ENCODE peak calls at places on chromosomes 16 and 17, in nine cellular contexts. One of them, this sample, is unnamed. For H3K4me1, the result is how much of the 10 kb centered on the place peaks cover.

GRCh38 chr17:18990331-18990730 is 14.2 kb downstream of the FAM83G start:
- DNase-seq in lung: no peak
- DNase-seq in transverse colon: no peak
- DNase-seq in naive thymus-derived CD4-positive, alpha-beta T cell: no peak
- DNase-seq in small intestine: no peak
- DNase-seq in A549: no peak
- DNase-seq in psoas muscle: no peak
- DNase-seq in adipocyte: no peak
- DNase-seq in heart left ventricle: no peak
- DNase-seq in this sample: no peak

GRCh38 chr17:70084476-70084875 is 9.5 kb downstream of the KCNJ16 start:
- DNase-seq in transverse colon: no peak
- DNase-seq in adipocyte: peak
- DNase-seq in naive thymus-derived CD4-positive, alpha-beta T cell: no peak
- DNase-seq in heart left ventricle: no peak
- DNase-seq in lung: no peak
- DNase-seq in psoas muscle: no peak
- DNase-seq in small intestine: no peak
- DNase-seq in A549: no peak
- DNase-seq in this sample: peak

GRCh38 chr16:30910427-30911029 is 12.8 kb upstream of the FBXL19 start:
- DNase-seq in adipocyte: no peak
- DNase-seq in small intestine: no peak
- DNase-seq in heart left ventricle: no peak
- DNase-seq in psoas muscle: no peak
- DNase-seq in transverse colon: no peak
- DNase-seq in A549: no peak
- DNase-seq in lung: no peak
- DNase-seq in naive thymus-derived CD4-positive, alpha-beta T cell: no peak
- DNase-seq in this sample: no peak

GRCh38 chr16:84116720-84117481 is at the start of gene MBTPS1:
- DNase-seq in heart left ventricle: peak
- DNase-seq in lung: peak
- DNase-seq in adipocyte: peak
- DNase-seq in psoas muscle: peak
- DNase-seq in naive thymus-derived CD4-positive, alpha-beta T cell: peak
- DNase-seq in transverse colon: peak
- DNase-seq in small intestine: peak
- DNase-seq in A549: peak
- DNase-seq in this sample: peak

GRCh38 chr17:74554909-74555308 is 9.0 kb upstream of the CD300C start:
- DNase-seq in adipocyte: no peak
- DNase-seq in psoas muscle: no peak
- DNase-seq in A549: no peak
- DNase-seq in small intestine: no peak
- DNase-seq in heart left ventricle: no peak
- DNase-seq in naive thymus-derived CD4-positive, alpha-beta T cell: no peak
- DNase-seq in transverse colon: no peak
- DNase-seq in lung: no peak
- DNase-seq in this sample: no peak

GRCh38 chr17:75402038-75402437 is 3.4 kb downstream of the GRB2 start:
- DNase-seq in adipocyte: no peak
- DNase-seq in A549: no peak
- DNase-seq in lung: no peak
- DNase-seq in naive thymus-derived CD4-positive, alpha-beta T cell: no peak
- DNase-seq in transverse colon: no peak
- DNase-seq in psoas muscle: no peak
- DNase-seq in heart left ventricle: no peak
- DNase-seq in small intestine: no peak
- DNase-seq in this sample: no peak

GRCh38 chr17:22374741-22375140 is 682.4 kb downstream of the KCNJ18 start:
- DNase-seq in A549: no peak
- DNase-seq in heart left ventricle: no peak
- DNase-seq in psoas muscle: peak
- DNase-seq in naive thymus-derived CD4-positive, alpha-beta T cell: no peak
- DNase-seq in lung: no peak
- DNase-seq in transverse colon: no peak
- DNase-seq in small intestine: no peak
- DNase-seq in adipocyte: no peak
- DNase-seq in this sample: no peak

GRCh38 chr17:12987120-12987519 is 30.7 kb downstream of the ELAC2 start:
- DNase-seq in heart left ventricle: no peak
- DNase-seq in naive thymus-derived CD4-positive, alpha-beta T cell: no peak
- DNase-seq in psoas muscle: no peak
- DNase-seq in small intestine: no peak
- DNase-seq in A549: no peak
- DNase-seq in transverse colon: no peak
- DNase-seq in adipocyte: no peak
- DNase-seq in lung: no peak
- DNase-seq in this sample: no peak

GRCh38 chr16:79600636-79601091 is at the start of gene MAF:
- DNase-seq in lung: peak
- DNase-seq in naive thymus-derived CD4-positive, alpha-beta T cell: peak
- DNase-seq in heart left ventricle: peak
- DNase-seq in small intestine: peak
- DNase-seq in adipocyte: peak
- DNase-seq in transverse colon: peak
- DNase-seq in A549: peak
- DNase-seq in psoas muscle: peak
- DNase-seq in this sample: peak
- H3K4me1 ChIP-seq in lung: under half
- H3K4me1 ChIP-seq in naive thymus-derived CD4-positive, alpha-beta T cell: under half
- H3K4me1 ChIP-seq in heart left ventricle: under half
- H3K4me1 ChIP-seq in small intestine: under half
- H3K4me1 ChIP-seq in adipocyte: under half
- H3K4me1 ChIP-seq in transverse colon: under half
- H3K4me1 ChIP-seq in A549: under half
- H3K4me1 ChIP-seq in psoas muscle: under half
- H3K4me1 ChIP-seq in this sample: under half

DNA sequence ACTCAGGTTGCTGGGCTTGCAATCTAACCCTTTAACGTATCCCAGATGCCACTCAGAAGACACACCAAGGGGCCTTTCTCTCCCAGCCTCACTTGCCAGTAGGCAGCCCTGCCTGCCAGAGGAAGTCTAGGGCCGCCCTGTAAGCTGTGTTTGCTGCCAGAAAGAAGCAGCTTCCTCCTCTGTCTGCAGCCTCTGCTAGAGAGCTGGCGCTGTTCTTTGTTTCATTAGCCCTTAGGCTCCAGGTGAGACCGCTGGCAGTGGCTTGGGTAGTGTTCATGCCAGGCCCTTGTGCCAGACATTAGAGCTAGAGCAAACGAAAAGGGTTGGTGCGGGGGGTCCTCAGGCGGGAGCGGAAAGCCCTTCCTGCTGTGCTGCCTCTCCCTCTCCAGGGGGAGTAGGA is 8.9 kb downstream of the CTRL start:
- DNase-seq in adipocyte: no peak
- DNase-seq in naive thymus-derived CD4-positive, alpha-beta T cell: no peak
- DNase-seq in small intestine: no peak
- DNase-seq in transverse colon: no peak
- DNase-seq in heart left ventricle: no peak
- DNase-seq in psoas muscle: no peak
- DNase-seq in A549: no peak
- DNase-seq in lung: no peak
- DNase-seq in this sample: no peak
- H3K4me1 ChIP-seq in adipocyte: under half
- H3K4me1 ChIP-seq in naive thymus-derived CD4-positive, alpha-beta T cell: under half
- H3K4me1 ChIP-seq in small intestine: under half
- H3K4me1 ChIP-seq in transverse colon: under half
- H3K4me1 ChIP-seq in heart left ventricle: under half
- H3K4me1 ChIP-seq in psoas muscle: half or more
- H3K4me1 ChIP-seq in A549: under half
- H3K4me1 ChIP-seq in lung: under half
- H3K4me1 ChIP-seq in this sample: under half

GRCh38 chr17:78963378-78963777 is 16.3 kb downstream of the LGALS3BP start:
- DNase-seq in lung: no peak
- DNase-seq in A549: no peak
- DNase-seq in naive thymus-derived CD4-positive, alpha-beta T cell: no peak
- DNase-seq in small intestine: no peak
- DNase-seq in transverse colon: no peak
- DNase-seq in psoas muscle: no peak
- DNase-seq in adipocyte: no peak
- DNase-seq in heart left ventricle: no peak
- DNase-seq in this sample: no peak
- H3K4me1 ChIP-seq in lung: under half
- H3K4me1 ChIP-seq in A549: under half
- H3K4me1 ChIP-seq in naive thymus-derived CD4-positive, alpha-beta T cell: under half
- H3K4me1 ChIP-seq in small intestine: under half
- H3K4me1 ChIP-seq in transverse colon: under half
- H3K4me1 ChIP-seq in psoas muscle: under half
- H3K4me1 ChIP-seq in adipocyte: under half
- H3K4me1 ChIP-seq in heart left ventricle: under half
- H3K4me1 ChIP-seq in this sample: under half

GRCh38 chr16:24013733-24014645 is 178.2 kb downstream of the PRKCB start:
- DNase-seq in lung: no peak
- DNase-seq in psoas muscle: no peak
- DNase-seq in adipocyte: no peak
- DNase-seq in naive thymus-derived CD4-positive, alpha-beta T cell: peak
- DNase-seq in A549: peak
- DNase-seq in heart left ventricle: no peak
- DNase-seq in small intestine: peak
- DNase-seq in transverse colon: peak
- DNase-seq in this sample: no peak
- H3K4me1 ChIP-seq in lung: under half
- H3K4me1 ChIP-seq in psoas muscle: under half
- H3K4me1 ChIP-seq in adipocyte: under half
- H3K4me1 ChIP-seq in naive thymus-derived CD4-positive, alpha-beta T cell: half or more
- H3K4me1 ChIP-seq in A549: under half
- H3K4me1 ChIP-seq in heart left ventricle: under half
- H3K4me1 ChIP-seq in small intestine: under half
- H3K4me1 ChIP-seq in transverse colon: under half
- H3K4me1 ChIP-seq in this sample: under half

GRCh38 chr17:8163978-8164814 is 1.4 kb upstream of the VAMP2 start:
- DNase-seq in transverse colon: peak
- DNase-seq in small intestine: peak
- DNase-seq in A549: peak
- DNase-seq in psoas muscle: peak
- DNase-seq in lung: peak
- DNase-seq in naive thymus-derived CD4-positive, alpha-beta T cell: peak
- DNase-seq in adipocyte: peak
- DNase-seq in heart left ventricle: peak
- DNase-seq in this sample: peak

GRCh38 chr17:8162997-8163977 is 539 bp upstream of the VAMP2 start:
- DNase-seq in psoas muscle: peak
- DNase-seq in transverse colon: peak
- DNase-seq in naive thymus-derived CD4-positive, alpha-beta T cell: peak
- DNase-seq in adipocyte: peak
- DNase-seq in lung: no peak
- DNase-seq in A549: no peak
- DNase-seq in small intestine: no peak
- DNase-seq in heart left ventricle: no peak
- DNase-seq in this sample: peak

GRCh38 chr17:8160741-8161221 is 2.0 kb downstream of the VAMP2 start:
- DNase-seq in psoas muscle: no peak
- DNase-seq in lung: no peak
- DNase-seq in adipocyte: no peak
- DNase-seq in small intestine: no peak
- DNase-seq in naive thymus-derived CD4-positive, alpha-beta T cell: no peak
- DNase-seq in transverse colon: no peak
- DNase-seq in heart left ventricle: no peak
- DNase-seq in A549: no peak
- DNase-seq in this sample: no peak

GRCh38 chr17:8161289-8162231 is 1.2 kb downstream of the VAMP2 start:
- DNase-seq in adipocyte: no peak
- DNase-seq in transverse colon: no peak
- DNase-seq in psoas muscle: peak
- DNase-seq in A549: no peak
- DNase-seq in small intestine: no peak
- DNase-seq in naive thymus-derived CD4-positive, alpha-beta T cell: peak
- DNase-seq in heart left ventricle: no peak
- DNase-seq in lung: no peak
- DNase-seq in this sample: no peak

DNA sequence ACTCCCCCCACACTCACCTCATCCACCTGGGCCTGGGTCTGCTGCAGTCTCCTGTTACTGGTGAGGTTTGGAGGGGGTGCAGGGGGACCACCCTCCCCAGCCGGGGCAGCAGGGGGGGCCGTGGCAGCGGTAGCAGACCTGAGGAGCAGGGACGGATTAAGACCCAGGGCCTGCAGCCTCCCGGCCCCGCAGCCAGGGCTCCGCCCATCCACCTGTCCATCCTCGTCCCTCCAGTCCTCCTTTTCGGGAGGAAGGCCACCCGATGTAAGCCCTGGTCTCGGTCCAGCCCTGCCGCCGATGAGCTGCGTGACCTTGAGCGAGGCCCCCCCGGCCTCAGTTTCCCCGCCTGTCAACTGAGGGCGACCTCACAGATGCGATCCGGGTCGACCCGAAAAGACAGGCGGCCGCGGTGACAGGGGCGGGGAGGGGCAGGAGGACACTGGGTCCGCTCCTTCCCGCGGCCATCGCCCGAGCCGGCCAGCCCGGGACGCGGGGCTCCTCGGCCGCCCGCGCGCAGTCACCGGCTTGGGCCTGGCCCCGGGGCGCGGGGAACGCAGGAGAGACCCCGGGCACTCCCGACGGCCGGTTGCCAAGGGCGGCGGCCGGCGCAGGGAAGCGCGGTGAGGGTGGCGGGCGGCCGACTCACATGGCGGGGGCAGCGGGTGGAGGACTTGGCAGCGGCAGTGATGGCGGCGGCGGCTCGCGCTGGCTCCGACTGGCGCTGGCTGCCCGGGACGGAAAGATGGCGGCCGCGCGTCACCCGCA is at the start of gene VAMP2:
- DNase-seq in adipocyte: peak
- DNase-seq in lung: peak
- DNase-seq in transverse colon: peak
- DNase-seq in psoas muscle: peak
- DNase-seq in naive thymus-derived CD4-positive, alpha-beta T cell: peak
- DNase-seq in A549: peak
- DNase-seq in small intestine: peak
- DNase-seq in heart left ventricle: peak
- DNase-seq in this sample: peak
- H3K4me1 ChIP-seq in adipocyte: under half
- H3K4me1 ChIP-seq in lung: under half
- H3K4me1 ChIP-seq in transverse colon: under half
- H3K4me1 ChIP-seq in psoas muscle: under half
- H3K4me1 ChIP-seq in naive thymus-derived CD4-positive, alpha-beta T cell: under half
- H3K4me1 ChIP-seq in A549: under half
- H3K4me1 ChIP-seq in small intestine: under half
- H3K4me1 ChIP-seq in heart left ventricle: under half
- H3K4me1 ChIP-seq in this sample: under half

DNA sequence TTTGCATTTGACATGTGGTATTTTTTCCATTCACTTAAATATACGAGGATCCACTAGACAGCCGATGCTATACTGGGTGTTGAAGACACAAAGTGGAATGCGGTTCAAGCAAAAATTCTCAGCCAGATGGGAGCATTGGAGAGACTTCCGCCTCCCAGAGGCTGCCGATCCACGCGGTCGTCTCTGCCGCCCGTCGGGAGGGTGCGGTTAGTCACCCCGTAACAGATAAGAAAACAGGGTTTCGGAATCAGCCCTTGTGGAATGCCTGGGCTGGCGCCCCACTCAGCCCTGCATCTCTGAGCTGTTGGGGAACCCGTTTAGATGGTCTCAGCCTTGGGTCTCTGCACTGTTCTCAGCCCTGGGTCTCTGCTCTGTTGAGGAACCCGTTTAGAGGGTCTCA is 7.3 kb downstream of the GSE1 start:
- DNase-seq in transverse colon: no peak
- DNase-seq in small intestine: peak
- DNase-seq in lung: no peak
- DNase-seq in psoas muscle: no peak
- DNase-seq in adipocyte: no peak
- DNase-seq in naive thymus-derived CD4-positive, alpha-beta T cell: no peak
- DNase-seq in A549: no peak
- DNase-seq in heart left ventricle: no peak
- DNase-seq in this sample: no peak
- H3K4me1 ChIP-seq in transverse colon: under half
- H3K4me1 ChIP-seq in small intestine: under half
- H3K4me1 ChIP-seq in lung: under half
- H3K4me1 ChIP-seq in psoas muscle: half or more
- H3K4me1 ChIP-seq in adipocyte: under half
- H3K4me1 ChIP-seq in naive thymus-derived CD4-positive, alpha-beta T cell: under half
- H3K4me1 ChIP-seq in A549: under half
- H3K4me1 ChIP-seq in heart left ventricle: under half
- H3K4me1 ChIP-seq in this sample: under half